ENCODE peak calls at places on chromosomes 4 and X, in six cellular contexts. A is upper lobe of right lung, L is heart left ventricle, E is H9, J is HepG2, F is uterus. H is an unnamed sample. For H3K4me1, the result is how much of the 10 kb centered on the place peaks cover.

GRCh38 chrX:104370089-104370488 is 115.4 kb upstream of the ESX1 start:
- DNase-seq in A (no peak), E (peak), J (peak), F (no peak), L (no peak), H (no peak)

GRCh38 chr4:53693909-53694308 is 102.6 kb upstream of the LNX1 start:
- DNase-seq in A (no peak), E (no peak), J (no peak), L (no peak), F (no peak), H (no peak)

GRCh38 chr4:10164877-10165283 is 48.3 kb upstream of the WDR1 start:
- DNase-seq in L (no peak), A (no peak), F (peak), J (peak), E (peak), H (no peak)

GRCh38 chr4:15515106-15515505 is 45.4 kb downstream of the CC2D2A start:
- DNase-seq in F (no peak), J (no peak), A (no peak), E (no peak), L (no peak), H (no peak)

GRCh38 chrX:48468693-48469691 is 1.1 kb downstream of the SLC38A5 start:
- DNase-seq in A (no peak), L (no peak), E (peak), F (no peak), J (no peak), H (no peak)

GRCh38 chr4:96642486-96642885 is 802.6 kb downstream of the PDHA2 start:
- DNase-seq in A (no peak), E (peak), L (no peak), J (no peak), F (no peak), H (no peak)

GRCh38 chrX:115392871-115393270 is 103.4 kb downstream of the LUZP4 start:
- DNase-seq in A (no peak), L (no peak), J (no peak), E (no peak), F (no peak), H (no peak)

GRCh38 chr4:2995546-2996265 is 32.3 kb downstream of the GRK4 start:
- DNase-seq in L (no peak), J (no peak), E (no peak), A (no peak), F (no peak), H (no peak)

GRCh38 chr4:7414736-7415510 is 19.8 kb downstream of the PSAPL1 start:
- DNase-seq in F (no peak), E (peak), J (no peak), A (peak), L (no peak), H (no peak)

GRCh38 chr4:61336911-61337310 is 136.8 kb downstream of the ADGRL3 start:
- DNase-seq in J (no peak), E (peak), F (no peak), A (no peak), L (no peak), H (no peak)

DNA sequence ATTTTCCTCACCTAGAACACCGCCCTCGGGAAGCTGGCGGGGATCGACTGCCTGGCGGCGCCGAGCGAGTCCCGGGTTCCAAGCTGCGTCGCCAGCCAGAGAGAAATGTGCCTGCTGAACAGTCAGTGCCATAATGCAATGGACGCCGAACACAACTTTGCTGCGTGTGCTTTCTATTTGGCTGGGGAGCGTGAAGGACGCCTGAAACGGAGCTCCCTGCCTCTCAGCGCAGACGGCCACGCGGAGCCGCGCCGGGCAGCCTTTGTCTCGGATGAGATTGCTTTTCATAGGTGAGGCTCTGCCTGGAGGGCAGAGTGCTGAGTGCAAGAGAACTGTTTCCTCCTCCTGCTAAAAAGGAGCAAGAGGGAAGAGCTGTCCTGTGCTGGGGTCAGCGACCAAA is 107.7 kb upstream of the BCOR start:
- DNase-seq in E (no peak), J (no peak), A (no peak), F (no peak), L (no peak), H (no peak)
- H3K4me1 ChIP-seq in E (under half), J (under half), A (under half), F (under half), L (under half), H (under half)

GRCh38 chr4:81495308-81495707 is 23.6 kb upstream of the RASGEF1B start:
- DNase-seq in E (no peak), L (no peak), J (no peak), A (no peak), F (no peak), H (no peak)
- H3K27ac ChIP-seq in E (no peak), L (no peak), J (no peak), A (peak), F (no peak), H (no peak)

DNA sequence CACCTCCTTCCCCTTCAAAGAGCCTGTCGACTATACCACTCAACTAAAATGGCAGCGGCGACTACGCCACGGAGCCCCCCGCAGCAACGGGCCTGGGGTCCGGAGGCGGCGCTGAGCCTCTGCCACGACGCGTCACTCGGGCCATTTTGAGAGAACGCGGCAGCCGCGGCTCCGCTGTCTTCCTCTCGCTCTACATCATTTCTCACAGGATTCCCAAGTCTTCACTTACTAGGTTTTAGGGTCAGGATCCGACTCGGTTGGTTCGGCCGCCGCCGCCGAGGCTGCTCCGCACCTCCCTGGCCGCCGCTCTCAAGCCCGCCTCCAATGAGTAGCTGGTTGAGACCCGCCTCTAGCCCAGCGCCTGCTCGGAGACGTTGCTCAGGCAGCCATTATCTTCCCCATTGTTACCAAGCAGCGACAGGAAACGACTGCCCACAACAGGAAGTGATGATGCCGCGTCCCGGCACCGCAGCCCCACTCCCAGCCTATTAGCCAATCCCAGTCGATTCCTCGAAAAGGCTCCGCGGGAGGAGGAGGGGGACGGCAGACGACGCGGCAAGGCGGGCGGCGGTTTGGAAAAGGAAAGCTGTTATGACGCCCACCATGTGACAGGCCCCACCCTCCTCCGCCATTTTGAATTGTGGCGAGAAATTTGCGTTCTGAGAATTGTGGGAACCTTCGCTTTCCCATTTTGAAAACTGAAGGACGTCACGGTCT is at the start of gene RLIM:
- DNase-seq in A (peak), L (peak), J (peak), F (peak), E (peak), H (peak)
- TF ChIP-seq CTCF in A (no peak), L (no peak), J (no peak), F (no peak), E (no peak), H (no peak)

GRCh38 chrX:41449615-41450014 is 2.5 kb downstream of the NYX start:
- DNase-seq in A (no peak), E (no peak), L (no peak), F (no peak), J (no peak), H (no peak)

GRCh38 chrX:41449138-41449537 is 2.0 kb downstream of the NYX start:
- DNase-seq in A (no peak), L (no peak), J (no peak), E (no peak), F (no peak), H (no peak)

GRCh38 chrX:41445781-41446358 is 1.3 kb upstream of the NYX start:
- DNase-seq in E (no peak), L (no peak), A (no peak), J (no peak), F (no peak), H (no peak)

GRCh38 chrX:41445171-41445570 is 2.0 kb upstream of the NYX start:
- DNase-seq in J (no peak), E (no peak), F (no peak), L (no peak), A (no peak), H (no peak)

GRCh38 chrX:41447897-41448296 is 754 bp downstream of the NYX start:
- DNase-seq in E (no peak), A (no peak), J (no peak), F (no peak), L (no peak), H (no peak)
- H3K4me1 ChIP-seq in E (under half), A (under half), J (under half), F (under half), L (under half), H (under half)

DNA sequence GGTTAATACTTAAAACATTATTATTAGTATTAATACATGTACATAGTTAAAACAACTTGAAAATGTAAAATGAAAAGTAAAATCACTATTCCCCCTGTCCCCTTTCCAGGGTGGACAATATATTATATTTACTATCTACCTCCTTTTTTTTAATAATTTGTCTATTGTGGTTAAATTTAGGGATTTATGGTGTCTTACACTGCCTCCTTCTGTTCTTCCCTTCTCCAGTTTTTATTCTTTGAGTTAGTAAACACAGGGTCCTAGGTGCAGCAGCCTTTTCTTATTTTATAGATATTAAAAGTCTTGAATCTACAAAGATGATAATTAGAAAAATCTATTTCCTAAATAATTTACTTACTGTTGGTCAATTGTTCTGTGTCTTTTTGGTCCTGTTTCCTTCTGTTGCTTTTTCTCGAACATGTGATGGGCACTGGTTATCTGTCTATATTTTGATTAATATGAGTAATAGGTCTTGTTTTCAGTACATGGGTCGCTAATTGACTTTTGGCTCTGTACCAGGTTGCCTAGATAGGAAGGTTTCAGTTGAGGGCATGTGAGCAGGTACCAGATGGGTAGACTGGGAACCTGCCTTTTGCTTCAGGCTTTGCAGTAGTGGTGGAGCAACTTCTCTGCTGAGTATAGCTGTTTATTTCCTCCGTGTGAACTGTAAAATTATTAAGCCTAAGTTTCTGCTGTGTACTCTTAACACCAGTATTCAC is 1.1 kb downstream of the NUDT9 start:
- DNase-seq in E (no peak), J (no peak), L (no peak), A (no peak), F (no peak), H (no peak)
- H3K27ac ChIP-seq in E (no peak), J (peak), L (peak), A (peak), F (peak), H (peak)

DNA sequence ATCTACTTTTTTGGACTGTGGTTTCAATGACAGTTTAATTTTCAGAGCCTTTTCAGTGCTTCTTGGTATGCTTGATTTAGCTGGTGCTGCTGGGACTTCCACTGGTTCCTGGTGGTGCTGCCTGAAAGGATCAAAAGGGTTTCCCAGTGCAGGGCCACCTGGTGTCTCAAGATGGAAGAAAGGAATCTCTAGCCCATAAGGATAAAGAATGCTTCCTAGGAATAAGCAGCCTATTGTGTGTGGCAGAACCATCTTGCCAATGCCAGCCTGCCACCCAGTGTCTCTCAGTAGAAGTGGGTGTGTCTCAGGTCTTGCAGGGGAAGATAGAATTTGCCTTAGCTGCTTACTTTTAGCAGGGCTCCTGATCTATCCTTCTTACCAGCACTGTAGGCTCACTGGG is 15.0 kb upstream of the RAI2 start:
- DNase-seq in E (no peak), L (no peak), A (no peak), J (no peak), F (no peak), H (no peak)
- TF ChIP-seq CTCF in E (no peak), L (no peak), A (no peak), J (no peak), F (no peak), H (peak)